ENCODE peak calls at places on chromosome 2, in five cellular contexts. C is cardiac muscle cell, M is right atrium auricular region, P is upper lobe of right lung, H is fibroblast of lung. F is an unnamed sample. For H3K4me1, the result is how much of the 10 kb centered on the place peaks cover.

GRCh38 chr2:179850188-179850587 is 11.2 kb downstream of the ZNF385B start:
- DNase-seq in P (no peak), H (peak), M (no peak), C (no peak), F (no peak)

GRCh38 chr2:26299488-26300092 is 46.4 kb upstream of the SELENOI start:
- DNase-seq in M (no peak), C (peak), P (no peak), H (peak), F (no peak)

GRCh38 chr2:76008001-76008702 is 297.4 kb upstream of the GCFC2 start:
- DNase-seq in M (no peak), P (peak), C (peak), H (no peak), F (no peak)

GRCh38 chr2:201228912-201229290 is 31.4 kb upstream of the CASP8 start:
- DNase-seq in P (no peak), M (no peak), C (no peak), H (no peak), F (no peak)

GRCh38 chr2:14524803-14525080 is 107.8 kb upstream of the LRATD1 start:
- DNase-seq in M (no peak), C (no peak), H (peak), P (no peak), F (no peak)

GRCh38 chr2:240478346-240479110 is 43.1 kb downstream of the GPC1 start:
- DNase-seq in P (peak), H (no peak), M (no peak), C (no peak), F (no peak)

GRCh38 chr2:105329197-105329554 is 359 bp downstream of the TGFBRAP1 start:
- DNase-seq in H (no peak), M (no peak), P (no peak), C (no peak), F (no peak)

GRCh38 chr2:102226171-102226570 is 39.3 kb downstream of the IL1RL2 start:
- DNase-seq in M (no peak), H (no peak), C (no peak), P (no peak), F (no peak)

GRCh38 chr2:209936106-209936663 is 66.3 kb upstream of the RPE start:
- DNase-seq in M (no peak), P (no peak), H (peak), C (no peak), F (no peak)

GRCh38 chr2:232870766-232871371 is 805 bp downstream of the SNORC start:
- DNase-seq in P (peak), H (no peak), M (no peak), C (no peak), F (no peak)

GRCh38 chr2:100017633-100018032 is 124.8 kb downstream of the AFF3 start:
- DNase-seq in C (no peak), H (peak), M (no peak), P (no peak), F (no peak)

GRCh38 chr2:128774320-128775063 is 455.8 kb upstream of the HS6ST1 start:
- DNase-seq in H (no peak), M (peak), C (no peak), P (peak), F (no peak)

GRCh38 chr2:100178085-100178788 is 35.8 kb upstream of the AFF3 start:
- DNase-seq in H (peak), P (no peak), M (no peak), C (peak), F (no peak)

GRCh38 chr2:232772540-232772939 is 3.8 kb downstream of the KCNJ13 start:
- DNase-seq in M (no peak), C (no peak), H (no peak), P (no peak), F (no peak)

GRCh38 chr2:71615769-71616730 is 162.7 kb downstream of the DYSF start:
- DNase-seq in C (no peak), P (peak), M (peak), H (no peak), F (no peak)

GRCh38 chr2:170214309-170214902 is 36.5 kb downstream of the MYO3B start:
- DNase-seq in M (no peak), H (no peak), C (no peak), P (no peak), F (no peak)

GRCh38 chr2:69169990-69170389 is 157.0 kb downstream of the ANTXR1 start:
- DNase-seq in C (no peak), P (no peak), H (peak), M (no peak), F (no peak)

GRCh38 chr2:2057125-2057721 is 273.9 kb downstream of the MYT1L start:
- DNase-seq in C (no peak), P (no peak), H (peak), M (peak), F (peak)

GRCh38 chr2:8987413-8987812 is 16.1 kb downstream of the MBOAT2 start:
- DNase-seq in C (no peak), P (no peak), M (no peak), H (peak), F (no peak)

GRCh38 chr2:28447943-28448737 is 47.7 kb upstream of the PLB1 start:
- DNase-seq in C (no peak), P (no peak), H (peak), M (no peak), F (no peak)

GRCh38 chr2:28449126-28449488 is 46.8 kb upstream of the PLB1 start:
- DNase-seq in H (no peak), P (no peak), M (no peak), C (no peak), F (no peak)

GRCh38 chr2:28449489-28450395 is 46.1 kb upstream of the PLB1 start:
- DNase-seq in P (no peak), H (peak), M (no peak), C (no peak), F (no peak)

GRCh38 chr2:28450901-28451565 is 44.8 kb upstream of the PLB1 start:
- DNase-seq in H (no peak), P (no peak), M (no peak), C (no peak), F (no peak)

GRCh38 chr2:28448738-28449100 is 47.1 kb upstream of the PLB1 start:
- DNase-seq in P (peak), H (no peak), M (no peak), C (no peak), F (no peak)
- H3K27ac ChIP-seq in P (no peak), H (peak), M (peak), C (no peak), F (peak)

GRCh38 chr2:7053650-7054262 is 136.5 kb downstream of the RNF144A start:
- DNase-seq in C (no peak), P (no peak), H (no peak), M (no peak), F (no peak)
- H3K4me1 ChIP-seq in C (under half), P (under half), H (under half), M (under half), F (under half)

DNA sequence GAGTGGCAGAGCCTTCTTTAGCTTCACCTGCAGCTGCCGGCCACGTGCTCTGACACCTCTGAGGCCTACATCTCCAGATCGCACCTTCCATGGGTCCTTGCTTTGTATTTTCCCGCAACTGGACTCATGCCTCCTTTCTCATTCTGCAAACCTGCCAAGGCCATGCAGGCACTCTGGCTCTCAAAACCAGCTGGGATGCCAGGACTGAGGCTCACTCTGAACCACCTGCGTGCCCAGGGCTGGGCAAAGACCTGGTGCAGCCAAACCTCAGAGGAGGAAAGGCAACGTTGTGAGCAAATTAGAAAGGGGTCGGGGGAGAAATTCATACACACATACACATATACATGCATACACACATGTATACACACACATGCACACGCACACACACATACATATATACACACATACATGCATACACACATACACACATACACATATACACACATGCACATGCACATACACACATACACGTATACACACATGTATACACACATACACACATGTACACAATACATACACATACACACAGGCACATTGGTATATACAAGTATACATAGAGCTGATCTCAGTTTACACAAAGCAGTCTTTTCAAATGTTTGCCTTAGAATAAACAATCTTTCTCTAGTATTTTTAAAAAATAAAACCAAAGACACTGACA is 125.2 kb downstream of the RTP5 start:
- DNase-seq in H (no peak), C (no peak), P (no peak), M (no peak), F (no peak)
- H3K4me3 ChIP-seq in H (no peak), C (no peak), P (no peak), M (no peak), F (no peak)

GRCh38 chr2:32559136-32559535 is 68.7 kb upstream of the TTC27 start:
- DNase-seq in H (peak), P (no peak), C (peak), M (no peak), F (no peak)

GRCh38 chr2:32558492-32558891 is 69.4 kb upstream of the TTC27 start:
- DNase-seq in P (no peak), M (no peak), C (no peak), H (no peak), F (no peak)

GRCh38 chr2:32564417-32565035 is 63.3 kb upstream of the TTC27 start:
- DNase-seq in H (peak), C (no peak), P (no peak), M (no peak), F (no peak)

GRCh38 chr2:32565902-32566301 is 61.9 kb upstream of the TTC27 start:
- DNase-seq in P (no peak), C (no peak), M (no peak), H (no peak), F (no peak)

DNA sequence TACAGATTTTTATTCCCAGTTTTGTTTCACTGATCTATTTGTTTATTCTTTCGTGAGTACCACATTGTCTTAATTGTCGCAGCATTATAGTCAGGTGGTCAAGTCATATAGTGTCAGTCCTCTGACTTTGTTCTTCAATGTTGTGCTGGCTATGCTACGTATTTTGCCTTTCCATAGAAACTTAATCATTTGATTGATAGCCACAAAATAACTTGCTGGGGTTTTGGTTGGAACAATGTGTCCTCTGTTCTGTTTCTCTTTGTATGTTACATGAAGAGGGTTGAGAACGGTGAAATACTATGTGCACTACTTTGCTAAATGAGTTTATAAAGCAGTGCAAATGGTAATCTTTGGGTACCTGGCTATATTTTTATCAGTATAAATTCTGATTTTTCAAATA is 64.9 kb upstream of the TTC27 start:
- DNase-seq in P (no peak), M (no peak), C (no peak), H (no peak), F (no peak)
- H3K27ac ChIP-seq in P (no peak), M (no peak), C (no peak), H (no peak), F (no peak)

GRCh38 chr2:223722226-223722625 is 115.2 kb downstream of the AP1S3 start:
- DNase-seq in C (no peak), P (no peak), M (no peak), H (no peak), F (no peak)

GRCh38 chr2:223725494-223725893 is 111.9 kb downstream of the AP1S3 start:
- DNase-seq in M (peak), P (no peak), C (peak), H (peak), F (no peak)

GRCh38 chr2:223725986-223726970 is 111.1 kb downstream of the AP1S3 start:
- DNase-seq in M (no peak), C (no peak), H (no peak), P (no peak), F (no peak)

GRCh38 chr2:223723954-223724411 is 113.4 kb downstream of the AP1S3 start:
- DNase-seq in C (peak), P (no peak), H (no peak), M (no peak), F (no peak)

GRCh38 chr2:223724831-223725230 is 112.6 kb downstream of the AP1S3 start:
- DNase-seq in P (no peak), M (no peak), H (peak), C (no peak), F (no peak)
- H3K4me1 ChIP-seq in P (under half), M (under half), H (under half), C (under half), F (under half)

DNA sequence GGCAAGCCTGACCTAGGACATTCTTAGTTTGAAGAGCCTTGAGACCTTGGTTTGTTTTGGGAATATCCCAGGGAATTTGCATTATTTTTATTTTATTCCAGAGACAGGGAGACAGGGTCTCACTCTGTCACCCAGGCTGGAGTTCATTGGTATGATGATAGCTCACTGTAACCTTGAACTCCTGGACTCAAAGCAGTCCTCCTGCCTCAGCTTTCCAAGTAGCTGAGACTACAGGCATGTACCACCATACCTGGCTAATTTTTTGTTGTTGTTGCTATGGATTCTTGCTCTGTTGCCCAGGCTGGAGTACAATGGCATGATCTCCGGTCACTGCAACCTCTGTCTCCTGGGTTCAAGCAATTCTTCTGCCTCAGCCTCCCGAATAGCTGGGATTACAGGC is 4.8 kb downstream of the MTA3 start:
- DNase-seq in H (no peak), C (no peak), M (no peak), P (no peak), F (no peak)
- H3K4me3 ChIP-seq in H (no peak), C (no peak), M (no peak), P (no peak), F (no peak)

GRCh38 chr2:152499921-152500320 is 164.9 kb downstream of the FMNL2 start:
- DNase-seq in M (no peak), H (peak), C (no peak), P (no peak), F (no peak)

GRCh38 chr2:152497481-152498052 is 162.6 kb downstream of the FMNL2 start:
- DNase-seq in P (no peak), M (no peak), C (peak), H (peak), F (no peak)

GRCh38 chr2:152500777-152501176 is 165.8 kb downstream of the FMNL2 start:
- DNase-seq in C (no peak), P (no peak), H (no peak), M (no peak), F (no peak)

GRCh38 chr2:152500336-152500735 is 165.4 kb downstream of the FMNL2 start:
- DNase-seq in H (no peak), P (no peak), C (no peak), M (no peak), F (no peak)

GRCh38 chr2:152499411-152499810 is 164.4 kb downstream of the FMNL2 start:
- DNase-seq in C (no peak), H (no peak), P (no peak), M (no peak), F (no peak)
- H3K27ac ChIP-seq in C (no peak), H (no peak), P (peak), M (peak), F (peak)

GRCh38 chr2:58798787-58799186 is 557.7 kb upstream of the FANCL start:
- DNase-seq in H (no peak), P (no peak), M (no peak), C (no peak), F (no peak)
- H3K4me1 ChIP-seq in H (under half), P (under half), M (under half), C (under half), F (under half)

GRCh38 chr2:130251865-130252620 is 53.8 kb upstream of the TUBA3E start:
- DNase-seq in C (no peak), M (no peak), H (no peak), P (no peak), F (no peak)

GRCh38 chr2:130252880-130253645 is 54.8 kb upstream of the TUBA3E start:
- DNase-seq in P (no peak), C (no peak), H (no peak), M (no peak), F (no peak)

GRCh38 chr2:130245976-130246375 is 47.7 kb upstream of the TUBA3E start:
- DNase-seq in C (no peak), P (no peak), M (no peak), H (no peak), F (no peak)

GRCh38 chr2:130246430-130246829 is 48.2 kb upstream of the TUBA3E start:
- DNase-seq in C (no peak), M (no peak), P (no peak), H (no peak), F (no peak)

GRCh38 chr2:130251520-130251864 is 53.3 kb upstream of the TUBA3E start:
- DNase-seq in P (no peak), M (no peak), H (no peak), C (no peak), F (no peak)
- H3K4me3 ChIP-seq in P (no peak), M (no peak), H (no peak), C (no peak), F (no peak)

GRCh38 chr2:42132066-42132965 is 36.8 kb upstream of the EML4 start:
- DNase-seq in P (no peak), M (no peak), H (peak), C (no peak), F (no peak)

GRCh38 chr2:42135381-42136312 is 33.5 kb upstream of the EML4 start:
- DNase-seq in M (no peak), C (no peak), H (no peak), P (no peak), F (no peak)

GRCh38 chr2:42132966-42133641 is 36.0 kb upstream of the EML4 start:
- DNase-seq in M (peak), H (peak), P (peak), C (peak), F (peak)

GRCh38 chr2:42136832-42137821 is 32.0 kb upstream of the EML4 start:
- DNase-seq in C (no peak), P (no peak), H (peak), M (no peak), F (no peak)

DNA sequence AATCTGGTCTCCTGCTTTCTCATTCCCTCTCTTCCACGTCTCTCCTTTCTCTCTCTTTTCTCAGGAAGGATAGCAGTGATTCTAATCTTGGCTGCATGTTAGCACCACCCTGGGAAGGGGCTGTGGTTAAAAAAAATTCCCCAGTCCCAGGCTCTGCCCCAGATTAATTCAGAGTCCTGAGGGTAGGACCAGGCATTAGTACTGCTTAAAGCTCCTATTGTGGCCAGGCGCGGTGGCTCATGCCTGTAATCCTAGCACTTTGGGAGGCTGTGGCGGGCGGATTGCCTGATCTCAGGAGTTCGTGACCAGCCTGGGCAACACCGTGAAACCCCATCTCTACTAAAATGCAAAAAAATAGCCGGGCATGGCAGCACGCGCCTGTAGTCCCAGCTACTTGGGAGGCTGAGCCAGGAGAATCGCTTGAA is 35.4 kb upstream of the EML4 start:
- DNase-seq in C (no peak), P (no peak), M (no peak), H (peak), F (no peak)
- H3K27ac ChIP-seq in C (no peak), P (peak), M (no peak), H (peak), F (peak)